ENCODE peak calls at places on chromosomes 16 and 17, in five cellular contexts. O is Caki2; R is WERI-Rb-1; C is stimulated activated CD8-positive, alpha-beta memory T cell treated with anti-CD3 and anti-CD28 coated beads, Interleukin-4, amount 100 ng/mL, for 48 hours; H is keratinocyte. X is an unnamed sample.
A peak's percentile ranks its signal among the peaks of the same experiment; 100 is the strongest.

GRCh38 chr17:47884905-47885735 is 10.9 kb upstream of the SP2 start:
- DNase-seq in O (no peak), R (no peak), C (no peak), H (no peak), X (no peak)

GRCh38 chr16:69111216-69111615 is 5.8 kb downstream of the HAS3 start:
- DNase-seq in O (no peak), R (no peak), C (no peak), H (no peak), X (no peak)

GRCh38 chr17:77786740-77787505 is 171.6 kb upstream of the TNRC6C start:
- DNase-seq in O (no peak), R (no peak), C (no peak), H (no peak), X (no peak)

GRCh38 chr17:50539762-50540440 is 7.1 kb upstream of the SPATA20 start:
- DNase-seq in O (peak; percentile 39), R (peak; percentile 75), C (no peak), H (peak; percentile 89), X (no peak)

GRCh38 chr17:73841431-73842060 is 197.3 kb upstream of the SDK2 start:
- DNase-seq in O (no peak), R (peak; percentile 75), C (no peak), H (no peak), X (peak; percentile 5)

GRCh38 chr16:22189473-22190168 is 16.5 kb upstream of the EEF2K start:
- DNase-seq in O (no peak), R (peak; percentile 76), C (peak; percentile 89), H (no peak), X (peak; percentile 63)

GRCh38 chr17:178292-179065 is 3.0 kb downstream of the DOC2B start:
- DNase-seq in O (no peak), R (peak; percentile 79), C (no peak), H (no peak), X (no peak)

GRCh38 chr16:64507240-64508024 is 614.4 kb downstream of the CDH11 start:
- DNase-seq in O (no peak), R (no peak), C (no peak), H (no peak), X (no peak)

GRCh38 chr17:46832945-46833839 is 14.7 kb upstream of the WNT3 start:
- DNase-seq in O (peak; percentile 15), R (no peak), C (no peak), H (no peak), X (peak; percentile 71)

GRCh38 chr16:50902457-50902856 is 160.6 kb downstream of the CYLD start:
- DNase-seq in O (peak; percentile 19), R (peak; percentile 26), C (no peak), H (no peak), X (no peak)

GRCh38 chr16:70601576-70602575 is 44.5 kb upstream of the IL34 start:
- DNase-seq in O (no peak), R (peak; percentile 52), C (no peak), H (no peak), X (peak; percentile 59)

GRCh38 chr16:31888735-31889134 is 15.1 kb downstream of the ZNF267 start:
- DNase-seq in O (no peak), R (no peak), C (no peak), H (no peak), X (no peak)

GRCh38 chr16:62022688-62023087 is 13.6 kb downstream of the CDH8 start:
- DNase-seq in O (no peak), R (no peak), C (no peak), H (no peak), X (no peak)

GRCh38 chr16:23570992-23571632 is 13.6 kb downstream of the UBFD1 start:
- DNase-seq in O (no peak), R (no peak), C (no peak), H (no peak), X (no peak)

GRCh38 chr17:37490638-37491614 is 1.2 kb downstream of the DUSP14 start:
- DNase-seq in O (peak; percentile 84), R (no peak), C (peak; percentile 37), H (peak; percentile 79), X (peak; percentile 89)

GRCh38 chr17:12911241-12911640 is 106.6 kb downstream of the ELAC2 start:
- DNase-seq in O (no peak), R (no peak), C (no peak), H (no peak), X (peak; percentile 27)

GRCh38 chr16:54334208-54334607 is 47.6 kb upstream of the IRX3 start:
- DNase-seq in O (no peak), R (no peak), C (no peak), H (no peak), X (no peak)

GRCh38 chr16:56734429-56734828 is 4.5 kb downstream of the NUP93 start:
- DNase-seq in O (no peak), R (no peak), C (no peak), H (no peak), X (peak; percentile 8)

GRCh38 chr16:53323924-53324323 is 110.3 kb upstream of the RBL2 start:
- DNase-seq in O (no peak), R (no peak), C (no peak), H (no peak), X (no peak)

GRCh38 chr17:50292465-50292864 is 18.2 kb downstream of the TMEM92 start:
- DNase-seq in O (no peak), R (no peak), C (no peak), H (no peak), X (no peak)

GRCh38 chr16:87821346-87822001 is 47.8 kb downstream of the SLC7A5 start:
- DNase-seq in O (no peak), R (no peak), C (no peak), H (no peak), X (no peak)

GRCh38 chr17:70159980-70160379 is 9.4 kb upstream of the KCNJ2 start:
- DNase-seq in O (no peak), R (no peak), C (no peak), H (no peak), X (peak; percentile 28)

GRCh38 chr16:31201511-31202401 is 804 bp downstream of the PYCARD start:
- DNase-seq in O (no peak), R (no peak), C (peak; percentile 59), H (no peak), X (no peak)

GRCh38 chr16:73735018-73735417 is 561.6 kb upstream of the PSMD7 start:
- DNase-seq in O (peak; percentile 69), R (no peak), C (no peak), H (peak; percentile 65), X (peak; percentile 69)

GRCh38 chr17:80124351-80124981 is 22.5 kb downstream of the EIF4A3 start:
- DNase-seq in O (no peak), R (peak; percentile 94), C (no peak), H (no peak), X (peak; percentile 91)

GRCh38 chr16:49399594-49400364 is 26.2 kb downstream of the C16orf78 start:
- DNase-seq in O (no peak), R (no peak), C (no peak), H (no peak), X (no peak)

GRCh38 chr17:67818110-67819002 is 6.9 kb upstream of the BPTF start:
- DNase-seq in O (peak; percentile 22), R (no peak), C (no peak), H (no peak), X (no peak)

GRCh38 chr16:75687361-75687760 is 10.6 kb upstream of the CPHXL2 start:
- DNase-seq in O (no peak), R (no peak), C (no peak), H (no peak), X (no peak)

GRCh38 chr17:77733576-77734296 is 224.8 kb upstream of the TNRC6C start:
- DNase-seq in O (no peak), R (no peak), C (peak; percentile 5), H (no peak), X (no peak)

GRCh38 chr16:58176608-58177346 is 21.1 kb downstream of the CSNK2A2 start:
- DNase-seq in O (no peak), R (no peak), C (no peak), H (no peak), X (no peak)